ENCODE peak calls at places on chromosomes 12 and 14, in five cellular contexts. One of them, this sample, is unnamed.

GRCh38 chr12:99232324-99232723 is 415.2 kb upstream of the GARIN6 start:
- DNase-seq in H7: no peak
- DNase-seq in brain microvascular endothelial cell: no peak
- DNase-seq in fibroblast of pulmonary artery: no peak
- DNase-seq in right lobe of liver: no peak
- DNase-seq in this sample: no peak

GRCh38 chr12:92912052-92912451 is 17.0 kb downstream of the EEA1 start:
- DNase-seq in right lobe of liver: no peak
- DNase-seq in brain microvascular endothelial cell: no peak
- DNase-seq in H7: no peak
- DNase-seq in fibroblast of pulmonary artery: no peak
- DNase-seq in this sample: no peak

GRCh38 chr12:92581579-92581978 is 121.2 kb upstream of the PLEKHG7 start:
- DNase-seq in right lobe of liver: no peak
- DNase-seq in H7: no peak
- DNase-seq in fibroblast of pulmonary artery: no peak
- DNase-seq in brain microvascular endothelial cell: no peak
- DNase-seq in this sample: no peak

GRCh38 chr12:40065636-40066035 is 40.2 kb downstream of the SLC2A13 start:
- DNase-seq in fibroblast of pulmonary artery: no peak
- DNase-seq in H7: no peak
- DNase-seq in right lobe of liver: no peak
- DNase-seq in brain microvascular endothelial cell: no peak
- DNase-seq in this sample: no peak

GRCh38 chr12:97464241-97465011 is 1.8 kb downstream of the RMST start:
- DNase-seq in H7: no peak
- DNase-seq in right lobe of liver: no peak
- DNase-seq in brain microvascular endothelial cell: no peak
- DNase-seq in fibroblast of pulmonary artery: no peak
- DNase-seq in this sample: no peak

GRCh38 chr12:43378448-43378847 is 173.6 kb downstream of the ADAMTS20 start:
- DNase-seq in right lobe of liver: no peak
- DNase-seq in brain microvascular endothelial cell: no peak
- DNase-seq in H7: no peak
- DNase-seq in fibroblast of pulmonary artery: no peak
- DNase-seq in this sample: no peak

GRCh38 chr14:92352158-92352985 is 29.4 kb downstream of the SLC24A4 start:
- DNase-seq in fibroblast of pulmonary artery: peak; percentile 13
- DNase-seq in H7: peak; percentile 77
- DNase-seq in brain microvascular endothelial cell: peak; percentile 5
- DNase-seq in right lobe of liver: no peak
- DNase-seq in this sample: no peak

GRCh38 chr12:118061011-118061875 is at the start of gene WSB2:
- DNase-seq in right lobe of liver: peak; percentile 87
- DNase-seq in H7: peak; percentile 91
- DNase-seq in brain microvascular endothelial cell: peak; percentile 48
- DNase-seq in fibroblast of pulmonary artery: peak; percentile 65
- DNase-seq in this sample: peak; percentile 85

GRCh38 chr14:25848601-25849000 is 749.2 kb downstream of the NOVA1 start:
- DNase-seq in right lobe of liver: no peak
- DNase-seq in H7: no peak
- DNase-seq in brain microvascular endothelial cell: no peak
- DNase-seq in fibroblast of pulmonary artery: no peak
- DNase-seq in this sample: no peak

GRCh38 chr14:90642239-90642717 is 174.0 kb downstream of the TTC7B start:
- DNase-seq in right lobe of liver: no peak
- DNase-seq in fibroblast of pulmonary artery: peak; percentile 53
- DNase-seq in brain microvascular endothelial cell: peak; percentile 79
- DNase-seq in H7: peak; percentile 57
- DNase-seq in this sample: no peak

GRCh38 chr14:102050625-102051024 is 36.2 kb downstream of the HSP90AA1 start:
- DNase-seq in fibroblast of pulmonary artery: no peak
- DNase-seq in right lobe of liver: no peak
- DNase-seq in H7: peak; percentile 72
- DNase-seq in brain microvascular endothelial cell: no peak
- DNase-seq in this sample: no peak

GRCh38 chr12:122197612-122197966 is 5.9 kb upstream of the B3GNT4 start:
- DNase-seq in fibroblast of pulmonary artery: no peak
- DNase-seq in brain microvascular endothelial cell: no peak
- DNase-seq in right lobe of liver: no peak
- DNase-seq in H7: no peak
- DNase-seq in this sample: no peak
- H3K4me3 ChIP-seq in fibroblast of pulmonary artery: no peak overlapping the region
- H3K4me3 ChIP-seq in brain microvascular endothelial cell: no peak overlapping the region
- H3K4me3 ChIP-seq in right lobe of liver: no peak overlapping the region
- H3K4me3 ChIP-seq in H7: no peak overlapping the region
- H3K4me3 ChIP-seq in this sample: no peak overlapping the region

GRCh38 chr12:50215033-50215432 is 47.9 kb upstream of the CERS5 start:
- DNase-seq in fibroblast of pulmonary artery: peak; percentile 61
- DNase-seq in brain microvascular endothelial cell: no peak
- DNase-seq in H7: no peak
- DNase-seq in right lobe of liver: no peak
- DNase-seq in this sample: no peak
- H3K4me3 ChIP-seq in fibroblast of pulmonary artery: no peak overlapping the region
- H3K4me3 ChIP-seq in brain microvascular endothelial cell: no peak overlapping the region
- H3K4me3 ChIP-seq in H7: no peak overlapping the region
- H3K4me3 ChIP-seq in right lobe of liver: no peak overlapping the region
- H3K4me3 ChIP-seq in this sample: no peak overlapping the region

GRCh38 chr12:45050751-45051489 is at the start of gene DBX2:
- DNase-seq in H7: peak; percentile 71
- DNase-seq in right lobe of liver: no peak
- DNase-seq in brain microvascular endothelial cell: no peak
- DNase-seq in fibroblast of pulmonary artery: no peak
- DNase-seq in this sample: no peak
- H3K4me3 ChIP-seq in H7: peak within 1 kb of the TSS; percentile 53
- H3K4me3 ChIP-seq in right lobe of liver: peak within 1 kb of the TSS; percentile 10
- H3K4me3 ChIP-seq in brain microvascular endothelial cell: peak within 1 kb of the TSS; percentile 51
- H3K4me3 ChIP-seq in fibroblast of pulmonary artery: peak within 1 kb of the TSS; percentile 39
- H3K4me3 ChIP-seq in this sample: peak within 1 kb of the TSS; percentile 51

GRCh38 chr12:58915634-58916033 is 4.7 kb downstream of the LRIG3 start:
- DNase-seq in fibroblast of pulmonary artery: peak; percentile 58
- DNase-seq in H7: peak; percentile 13
- DNase-seq in brain microvascular endothelial cell: peak; percentile 37
- DNase-seq in right lobe of liver: peak; percentile 32
- DNase-seq in this sample: no peak

GRCh38 chr12:58916153-58916709 is 4.1 kb downstream of the LRIG3 start:
- DNase-seq in right lobe of liver: no peak
- DNase-seq in H7: no peak
- DNase-seq in fibroblast of pulmonary artery: no peak
- DNase-seq in brain microvascular endothelial cell: no peak
- DNase-seq in this sample: no peak

GRCh38 chr12:58917699-58918334 is 2.5 kb downstream of the LRIG3 start:
- DNase-seq in H7: no peak
- DNase-seq in right lobe of liver: no peak
- DNase-seq in fibroblast of pulmonary artery: no peak
- DNase-seq in brain microvascular endothelial cell: peak; percentile 31
- DNase-seq in this sample: no peak

GRCh38 chr12:58918475-58918874 is 1.8 kb downstream of the LRIG3 start:
- DNase-seq in H7: no peak
- DNase-seq in brain microvascular endothelial cell: no peak
- DNase-seq in right lobe of liver: no peak
- DNase-seq in fibroblast of pulmonary artery: no peak
- DNase-seq in this sample: no peak

GRCh38 chr12:58916891-58917570 is 3.3 kb downstream of the LRIG3 start:
- DNase-seq in brain microvascular endothelial cell: peak; percentile 60
- DNase-seq in right lobe of liver: no peak
- DNase-seq in fibroblast of pulmonary artery: peak; percentile 60
- DNase-seq in H7: no peak
- DNase-seq in this sample: no peak
- H3K4me3 ChIP-seq in brain microvascular endothelial cell: peak overlapping the region; percentile 91
- H3K4me3 ChIP-seq in right lobe of liver: peak overlapping the region; percentile 81
- H3K4me3 ChIP-seq in fibroblast of pulmonary artery: peak overlapping the region; percentile 76
- H3K4me3 ChIP-seq in H7: peak overlapping the region; percentile 35
- H3K4me3 ChIP-seq in this sample: peak overlapping the region; percentile 71

GRCh38 chr14:81401420-81402122 is 1.4 kb upstream of the STON2 start:
- DNase-seq in brain microvascular endothelial cell: peak; percentile 35
- DNase-seq in H7: no peak
- DNase-seq in right lobe of liver: no peak
- DNase-seq in fibroblast of pulmonary artery: peak; percentile 67
- DNase-seq in this sample: no peak
- H3K4me3 ChIP-seq in brain microvascular endothelial cell: no peak overlapping the region
- H3K4me3 ChIP-seq in H7: no peak overlapping the region
- H3K4me3 ChIP-seq in right lobe of liver: no peak overlapping the region
- H3K4me3 ChIP-seq in fibroblast of pulmonary artery: no peak overlapping the region
- H3K4me3 ChIP-seq in this sample: no peak overlapping the region

DNA sequence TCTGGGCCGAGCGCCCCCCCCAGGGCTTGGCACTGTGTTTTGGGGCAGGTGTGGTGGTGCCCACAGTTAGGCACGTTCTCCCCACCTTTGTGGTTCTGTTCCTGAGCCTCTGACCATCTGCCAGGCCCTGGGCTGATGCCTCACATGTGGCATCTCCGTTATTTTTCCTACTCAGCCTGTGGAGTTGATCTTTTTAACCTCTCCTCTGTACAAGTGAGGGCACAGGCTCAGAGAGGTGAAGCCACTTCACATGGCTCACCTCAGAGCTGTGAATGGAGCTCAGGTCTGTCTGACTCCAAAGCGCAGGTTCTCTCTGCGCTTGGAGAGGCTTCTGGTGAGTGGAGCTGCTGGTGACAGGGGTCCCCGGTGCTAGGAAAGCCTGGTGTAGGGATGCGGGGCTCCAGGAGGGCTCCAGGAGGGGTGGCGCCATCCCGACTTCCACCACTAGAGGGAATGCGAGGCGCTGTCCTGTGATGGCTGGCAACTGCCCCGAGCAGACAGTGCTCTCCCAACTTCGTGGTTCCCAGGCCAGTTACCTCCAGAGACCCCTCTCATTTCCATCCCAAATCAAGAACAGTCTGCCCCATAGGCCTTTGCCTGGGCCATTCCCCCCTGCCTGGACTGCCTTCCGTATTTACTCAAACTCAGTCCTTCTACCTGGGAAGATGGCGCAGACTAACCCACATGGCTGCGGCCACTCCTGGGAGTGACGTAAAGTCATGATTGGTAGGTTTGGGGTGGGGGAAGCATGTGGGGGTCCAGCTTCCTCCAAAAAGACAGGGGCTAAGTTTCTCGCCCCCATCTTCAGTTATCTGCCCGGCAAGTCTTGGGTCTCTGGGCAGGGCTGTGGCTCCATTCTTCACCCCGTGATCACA is 9.9 kb downstream of the BCL7A start:
- DNase-seq in H7: peak; percentile 95
- DNase-seq in fibroblast of pulmonary artery: peak; percentile 39
- DNase-seq in right lobe of liver: peak; percentile 65
- DNase-seq in brain microvascular endothelial cell: peak; percentile 32
- DNase-seq in this sample: no peak
- H3K4me3 ChIP-seq in H7: no peak overlapping the region
- H3K4me3 ChIP-seq in fibroblast of pulmonary artery: no peak overlapping the region
- H3K4me3 ChIP-seq in right lobe of liver: no peak overlapping the region
- H3K4me3 ChIP-seq in brain microvascular endothelial cell: no peak overlapping the region
- H3K4me3 ChIP-seq in this sample: no peak overlapping the region

DNA sequence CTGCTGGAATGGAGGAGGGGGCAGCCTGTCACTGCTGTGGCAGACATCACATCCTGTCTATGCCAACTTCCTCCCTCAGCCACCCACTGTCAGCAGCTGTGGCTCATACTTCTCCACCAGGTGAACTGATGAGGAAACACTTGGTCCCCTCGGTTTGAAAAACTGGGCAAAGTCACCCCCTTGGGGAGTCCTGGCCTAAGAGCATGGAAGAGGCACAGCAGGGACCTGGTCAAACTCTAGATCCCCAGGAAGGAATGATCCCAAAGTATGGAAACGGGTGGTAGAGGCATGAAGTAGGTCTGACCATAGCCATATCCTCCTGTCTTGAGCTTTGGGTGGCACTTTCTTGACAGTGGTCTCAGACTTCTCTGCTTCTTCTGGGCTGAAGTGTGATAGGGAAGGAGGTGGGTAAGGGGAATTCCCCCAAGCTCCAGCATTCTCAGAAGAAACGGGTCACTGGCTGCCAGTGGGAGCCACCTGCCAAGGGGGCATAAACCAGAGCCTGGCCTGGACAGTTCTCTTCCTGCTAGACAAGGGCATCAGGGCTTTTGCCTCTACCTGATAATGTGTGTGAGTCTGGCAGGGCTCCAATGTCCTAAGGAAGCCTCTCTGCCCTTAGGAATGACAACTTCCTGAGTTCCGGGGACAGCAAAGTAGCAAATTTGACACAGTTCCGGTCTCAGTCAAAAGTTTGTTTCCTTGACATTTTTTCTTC is 36.0 kb downstream of the FMNL3 start:
- DNase-seq in right lobe of liver: no peak
- DNase-seq in brain microvascular endothelial cell: no peak
- DNase-seq in fibroblast of pulmonary artery: no peak
- DNase-seq in H7: no peak
- DNase-seq in this sample: no peak
- H3K4me3 ChIP-seq in right lobe of liver: no peak overlapping the region
- H3K4me3 ChIP-seq in brain microvascular endothelial cell: no peak overlapping the region
- H3K4me3 ChIP-seq in fibroblast of pulmonary artery: no peak overlapping the region
- H3K4me3 ChIP-seq in H7: no peak overlapping the region
- H3K4me3 ChIP-seq in this sample: no peak overlapping the region

GRCh38 chr12:83199069-83199468 is 512.4 kb downstream of the TMTC2 start:
- DNase-seq in H7: no peak
- DNase-seq in brain microvascular endothelial cell: no peak
- DNase-seq in fibroblast of pulmonary artery: no peak
- DNase-seq in right lobe of liver: no peak
- DNase-seq in this sample: no peak

GRCh38 chr12:83196694-83197350 is 510.1 kb downstream of the TMTC2 start:
- DNase-seq in H7: no peak
- DNase-seq in right lobe of liver: no peak
- DNase-seq in fibroblast of pulmonary artery: no peak
- DNase-seq in brain microvascular endothelial cell: no peak
- DNase-seq in this sample: no peak

GRCh38 chr12:83198291-83198690 is 511.6 kb downstream of the TMTC2 start:
- DNase-seq in H7: no peak
- DNase-seq in brain microvascular endothelial cell: no peak
- DNase-seq in fibroblast of pulmonary artery: no peak
- DNase-seq in right lobe of liver: no peak
- DNase-seq in this sample: no peak

GRCh38 chr12:83197483-83197914 is 510.8 kb downstream of the TMTC2 start:
- DNase-seq in brain microvascular endothelial cell: no peak
- DNase-seq in H7: no peak
- DNase-seq in fibroblast of pulmonary artery: no peak
- DNase-seq in right lobe of liver: no peak
- DNase-seq in this sample: no peak
- H3K4me3 ChIP-seq in brain microvascular endothelial cell: no peak overlapping the region
- H3K4me3 ChIP-seq in H7: no peak overlapping the region
- H3K4me3 ChIP-seq in fibroblast of pulmonary artery: no peak overlapping the region
- H3K4me3 ChIP-seq in right lobe of liver: no peak overlapping the region
- H3K4me3 ChIP-seq in this sample: no peak overlapping the region

DNA sequence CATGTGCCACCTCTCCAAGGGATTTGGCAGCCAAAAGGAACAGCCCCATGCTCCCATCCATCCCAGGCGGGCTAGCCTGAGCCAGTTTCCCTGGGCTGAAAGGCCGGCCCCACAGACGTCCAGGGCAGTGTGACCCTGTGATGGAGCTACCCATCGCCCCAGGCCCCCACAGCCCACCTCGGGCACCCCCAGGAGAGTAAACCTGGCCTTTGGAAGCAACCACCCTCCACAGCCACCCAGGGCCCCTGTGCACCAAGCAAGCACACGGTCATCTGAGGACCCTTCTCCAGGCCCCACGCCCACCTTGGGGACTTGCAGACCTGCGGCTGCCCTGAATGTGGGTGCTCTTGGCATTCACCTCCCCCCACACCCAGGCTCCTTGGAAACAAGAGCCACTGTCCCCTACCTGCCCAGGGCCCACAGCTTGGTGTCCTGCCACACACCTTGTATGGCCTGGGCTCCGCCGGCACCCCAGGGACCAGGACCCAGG is 8.4 kb downstream of the AHNAK2 start:
- DNase-seq in H7: no peak
- DNase-seq in brain microvascular endothelial cell: no peak
- DNase-seq in right lobe of liver: peak; percentile 16
- DNase-seq in fibroblast of pulmonary artery: no peak
- DNase-seq in this sample: peak; percentile 72
- H3K4me3 ChIP-seq in H7: no peak overlapping the region
- H3K4me3 ChIP-seq in brain microvascular endothelial cell: peak overlapping the region; percentile 38
- H3K4me3 ChIP-seq in right lobe of liver: no peak overlapping the region
- H3K4me3 ChIP-seq in fibroblast of pulmonary artery: peak overlapping the region; percentile 43
- H3K4me3 ChIP-seq in this sample: peak overlapping the region; percentile 62